ENCODE peak calls at places on chromosomes 7 and 10, in ten cellular contexts. One of them, this sample, is unnamed.
A peak's percentile ranks its signal among the peaks of the same experiment; 100 is the strongest.

GRCh38 chr7:70696139-70696782 is 435.7 kb upstream of the GALNT17 start:
- DNase-seq in lower lobe of right lung: no peak
- DNase-seq in adrenal gland: no peak
- DNase-seq in suprapubic skin: no peak
- DNase-seq in sigmoid colon: no peak
- DNase-seq in endodermal cell: no peak
- DNase-seq in ovary: no peak
- DNase-seq in PC-9: no peak
- DNase-seq in fibroblast of lung: peak; percentile 65
- DNase-seq in MM.1S: peak; percentile 42
- DNase-seq in this sample: no peak

GRCh38 chr10:95513941-95514392 is 47.2 kb downstream of the SORBS1 start:
- DNase-seq in lower lobe of right lung: no peak
- DNase-seq in adrenal gland: peak; percentile 58
- DNase-seq in suprapubic skin: no peak
- DNase-seq in sigmoid colon: peak; percentile 86
- DNase-seq in endodermal cell: no peak
- DNase-seq in ovary: no peak
- DNase-seq in PC-9: no peak
- DNase-seq in fibroblast of lung: peak; percentile 83
- DNase-seq in MM.1S: no peak
- DNase-seq in this sample: no peak

GRCh38 chr10:110081914-110082313 is 74.1 kb downstream of the ADD3 start:
- DNase-seq in lower lobe of right lung: no peak
- DNase-seq in adrenal gland: peak; percentile 31
- DNase-seq in suprapubic skin: no peak
- DNase-seq in sigmoid colon: no peak
- DNase-seq in endodermal cell: peak; percentile 70
- DNase-seq in ovary: no peak
- DNase-seq in PC-9: peak; percentile 47
- DNase-seq in fibroblast of lung: peak; percentile 75
- DNase-seq in MM.1S: no peak
- DNase-seq in this sample: no peak

GRCh38 chr7:150355666-150356059 is 13.0 kb upstream of the REPIN1 start:
- DNase-seq in lower lobe of right lung: no peak
- DNase-seq in adrenal gland: no peak
- DNase-seq in suprapubic skin: no peak
- DNase-seq in sigmoid colon: peak; percentile 11
- DNase-seq in endodermal cell: no peak
- DNase-seq in ovary: no peak
- DNase-seq in PC-9: no peak
- DNase-seq in fibroblast of lung: no peak
- DNase-seq in MM.1S: no peak
- DNase-seq in this sample: no peak

GRCh38 chr7:21507627-21508343 is 35.1 kb upstream of the DNAH11 start:
- DNase-seq in lower lobe of right lung: no peak
- DNase-seq in adrenal gland: peak; percentile 57
- DNase-seq in suprapubic skin: no peak
- DNase-seq in sigmoid colon: peak; percentile 57
- DNase-seq in endodermal cell: peak; percentile 85
- DNase-seq in ovary: no peak
- DNase-seq in PC-9: no peak
- DNase-seq in fibroblast of lung: peak; percentile 15
- DNase-seq in MM.1S: peak; percentile 29
- DNase-seq in this sample: no peak

GRCh38 chr10:91838199-91838598 is 40.0 kb downstream of the TNKS2 start:
- DNase-seq in lower lobe of right lung: no peak
- DNase-seq in adrenal gland: no peak
- DNase-seq in suprapubic skin: no peak
- DNase-seq in sigmoid colon: no peak
- DNase-seq in endodermal cell: no peak
- DNase-seq in ovary: no peak
- DNase-seq in PC-9: no peak
- DNase-seq in fibroblast of lung: no peak
- DNase-seq in MM.1S: no peak
- DNase-seq in this sample: no peak

GRCh38 chr10:30781571-30782542 is 152.3 kb upstream of the LYZL2 start:
- DNase-seq in lower lobe of right lung: no peak
- DNase-seq in adrenal gland: no peak
- DNase-seq in suprapubic skin: no peak
- DNase-seq in sigmoid colon: no peak
- DNase-seq in endodermal cell: peak; percentile 50
- DNase-seq in ovary: no peak
- DNase-seq in PC-9: no peak
- DNase-seq in fibroblast of lung: no peak
- DNase-seq in MM.1S: no peak
- DNase-seq in this sample: no peak

GRCh38 chr10:131568866-131569265 is 257.3 kb upstream of the TCERG1L start:
- DNase-seq in lower lobe of right lung: no peak
- DNase-seq in adrenal gland: no peak
- DNase-seq in suprapubic skin: peak; percentile 63
- DNase-seq in sigmoid colon: no peak
- DNase-seq in endodermal cell: no peak
- DNase-seq in ovary: no peak
- DNase-seq in PC-9: no peak
- DNase-seq in fibroblast of lung: no peak
- DNase-seq in MM.1S: no peak
- DNase-seq in this sample: no peak

GRCh38 chr10:47340613-47341170 is 7.5 kb upstream of the RBP3 start:
- DNase-seq in lower lobe of right lung: no peak
- DNase-seq in adrenal gland: peak; percentile 75
- DNase-seq in suprapubic skin: peak; percentile 78
- DNase-seq in sigmoid colon: no peak
- DNase-seq in endodermal cell: peak; percentile 93
- DNase-seq in ovary: no peak
- DNase-seq in PC-9: peak; percentile 50
- DNase-seq in fibroblast of lung: peak; percentile 19
- DNase-seq in MM.1S: peak; percentile 46
- DNase-seq in this sample: peak; percentile 72

GRCh38 chr10:88116491-88116890 is 253.1 kb downstream of the PTEN start:
- DNase-seq in lower lobe of right lung: no peak
- DNase-seq in adrenal gland: no peak
- DNase-seq in suprapubic skin: no peak
- DNase-seq in sigmoid colon: no peak
- DNase-seq in endodermal cell: no peak
- DNase-seq in ovary: no peak
- DNase-seq in PC-9: peak; percentile 37
- DNase-seq in fibroblast of lung: peak; percentile 79
- DNase-seq in MM.1S: no peak
- DNase-seq in this sample: no peak

GRCh38 chr10:89391882-89392756 is at the start of gene IFIT1:
- DNase-seq in lower lobe of right lung: no peak
- DNase-seq in adrenal gland: peak; percentile 54
- DNase-seq in suprapubic skin: no peak
- DNase-seq in sigmoid colon: peak; percentile 81
- DNase-seq in endodermal cell: peak; percentile 66
- DNase-seq in ovary: peak; percentile 36
- DNase-seq in PC-9: peak; percentile 60
- DNase-seq in fibroblast of lung: peak; percentile 96
- DNase-seq in MM.1S: peak; percentile 96
- DNase-seq in this sample: no peak

GRCh38 chr7:149719050-149719899 is 54.1 kb downstream of the ZNF467 start:
- DNase-seq in lower lobe of right lung: no peak
- DNase-seq in adrenal gland: peak; percentile 8
- DNase-seq in suprapubic skin: no peak
- DNase-seq in sigmoid colon: peak; percentile 57
- DNase-seq in endodermal cell: no peak
- DNase-seq in ovary: no peak
- DNase-seq in PC-9: no peak
- DNase-seq in fibroblast of lung: peak; percentile 89
- DNase-seq in MM.1S: no peak
- DNase-seq in this sample: peak; percentile 53

GRCh38 chr10:20466731-20467130 is 430.4 kb downstream of the NEBL start:
- DNase-seq in lower lobe of right lung: no peak
- DNase-seq in adrenal gland: peak; percentile 34
- DNase-seq in suprapubic skin: no peak
- DNase-seq in sigmoid colon: no peak
- DNase-seq in endodermal cell: no peak
- DNase-seq in ovary: no peak
- DNase-seq in PC-9: no peak
- DNase-seq in fibroblast of lung: peak; percentile 68
- DNase-seq in MM.1S: no peak
- DNase-seq in this sample: no peak

GRCh38 chr7:33837356-33837851 is 67.9 kb upstream of the BMPER start:
- DNase-seq in lower lobe of right lung: no peak
- DNase-seq in adrenal gland: no peak
- DNase-seq in suprapubic skin: no peak
- DNase-seq in sigmoid colon: peak; percentile 81
- DNase-seq in endodermal cell: peak; percentile 34
- DNase-seq in ovary: no peak
- DNase-seq in PC-9: no peak
- DNase-seq in fibroblast of lung: no peak
- DNase-seq in MM.1S: no peak
- DNase-seq in this sample: no peak

GRCh38 chr7:92644406-92645113 is 54.4 kb upstream of the FAM133B start:
- DNase-seq in lower lobe of right lung: no peak
- DNase-seq in adrenal gland: peak; percentile 34
- DNase-seq in suprapubic skin: no peak
- DNase-seq in sigmoid colon: no peak
- DNase-seq in endodermal cell: no peak
- DNase-seq in ovary: no peak
- DNase-seq in PC-9: no peak
- DNase-seq in fibroblast of lung: peak; percentile 33
- DNase-seq in MM.1S: no peak
- DNase-seq in this sample: no peak

GRCh38 chr10:131491195-131491594 is 179.7 kb upstream of the TCERG1L start:
- DNase-seq in lower lobe of right lung: no peak
- DNase-seq in adrenal gland: no peak
- DNase-seq in suprapubic skin: no peak
- DNase-seq in sigmoid colon: no peak
- DNase-seq in endodermal cell: no peak
- DNase-seq in ovary: no peak
- DNase-seq in PC-9: no peak
- DNase-seq in fibroblast of lung: no peak
- DNase-seq in MM.1S: no peak
- DNase-seq in this sample: no peak

GRCh38 chr7:178444-178843 is 13.9 kb upstream of the FAM20C start:
- DNase-seq in lower lobe of right lung: no peak
- DNase-seq in adrenal gland: no peak
- DNase-seq in suprapubic skin: no peak
- DNase-seq in sigmoid colon: no peak
- DNase-seq in endodermal cell: no peak
- DNase-seq in ovary: no peak
- DNase-seq in PC-9: no peak
- DNase-seq in fibroblast of lung: no peak
- DNase-seq in MM.1S: no peak
- DNase-seq in this sample: no peak

GRCh38 chr10:114548662-114549061 is 109.4 kb downstream of the ABLIM1 start:
- DNase-seq in lower lobe of right lung: no peak
- DNase-seq in adrenal gland: no peak
- DNase-seq in suprapubic skin: no peak
- DNase-seq in sigmoid colon: no peak
- DNase-seq in endodermal cell: peak; percentile 82
- DNase-seq in ovary: peak; percentile 58
- DNase-seq in PC-9: no peak
- DNase-seq in fibroblast of lung: peak; percentile 29
- DNase-seq in MM.1S: no peak
- DNase-seq in this sample: no peak
- TF ChIP-seq CTCF in lower lobe of right lung: peak; percentile 49
- TF ChIP-seq CTCF in adrenal gland: peak; percentile 7
- TF ChIP-seq CTCF in suprapubic skin: peak; percentile 15
- TF ChIP-seq CTCF in sigmoid colon: peak; percentile 42
- TF ChIP-seq CTCF in endodermal cell: peak; percentile 83
- TF ChIP-seq CTCF in ovary: peak; percentile 78
- TF ChIP-seq CTCF in PC-9: no peak
- TF ChIP-seq CTCF in fibroblast of lung: peak; percentile 69
- TF ChIP-seq CTCF in MM.1S: peak; percentile 31
- TF ChIP-seq CTCF in this sample: peak; percentile 44

DNA sequence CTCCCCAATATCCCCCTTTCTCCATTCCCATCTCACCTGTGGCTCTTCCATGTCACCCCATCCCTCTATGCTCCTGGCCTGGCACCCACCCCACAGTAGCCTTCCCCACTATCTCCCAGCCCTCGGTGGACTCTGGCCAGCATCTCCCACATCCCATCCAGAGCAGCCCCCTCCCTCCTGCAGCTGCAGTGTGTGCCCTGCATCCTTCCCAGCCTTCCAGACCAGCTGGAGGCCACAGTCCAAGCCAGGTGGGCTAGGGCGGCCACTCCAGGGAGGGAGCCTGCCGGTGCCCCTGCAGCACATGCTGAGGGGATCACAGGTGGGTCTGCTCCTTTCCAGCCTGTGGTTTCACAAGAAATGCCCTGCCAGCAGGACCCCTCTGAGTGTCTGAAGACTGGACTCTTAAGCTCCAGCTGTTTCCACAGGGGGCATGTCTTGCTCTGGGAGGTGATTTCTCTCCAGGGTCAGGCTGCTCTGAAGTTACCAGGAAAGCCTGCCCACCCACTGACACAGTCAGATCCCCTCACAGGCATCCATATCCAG is 90.9 kb upstream of the PPIF start:
- DNase-seq in lower lobe of right lung: no peak
- DNase-seq in adrenal gland: no peak
- DNase-seq in suprapubic skin: no peak
- DNase-seq in sigmoid colon: no peak
- DNase-seq in endodermal cell: no peak
- DNase-seq in ovary: no peak
- DNase-seq in PC-9: no peak
- DNase-seq in fibroblast of lung: no peak
- DNase-seq in MM.1S: no peak
- DNase-seq in this sample: no peak
- H3K4me1 ChIP-seq in lower lobe of right lung: peaks cover 77% of the 10 kb centered on the region
- H3K4me1 ChIP-seq in adrenal gland: peaks cover 18% of the 10 kb centered on the region
- H3K4me1 ChIP-seq in suprapubic skin: peaks cover 55% of the 10 kb centered on the region
- H3K4me1 ChIP-seq in sigmoid colon: peaks cover 52% of the 10 kb centered on the region
- H3K4me1 ChIP-seq in endodermal cell: peaks cover 14% of the 10 kb centered on the region
- H3K4me1 ChIP-seq in ovary: peaks cover 12% of the 10 kb centered on the region
- H3K4me1 ChIP-seq in PC-9: no peaks in the 10 kb centered on the region
- H3K4me1 ChIP-seq in fibroblast of lung: peaks cover 12% of the 10 kb centered on the region
- H3K4me1 ChIP-seq in MM.1S: peaks cover 93% of the 10 kb centered on the region
- H3K4me1 ChIP-seq in this sample: peaks cover 28% of the 10 kb centered on the region

DNA sequence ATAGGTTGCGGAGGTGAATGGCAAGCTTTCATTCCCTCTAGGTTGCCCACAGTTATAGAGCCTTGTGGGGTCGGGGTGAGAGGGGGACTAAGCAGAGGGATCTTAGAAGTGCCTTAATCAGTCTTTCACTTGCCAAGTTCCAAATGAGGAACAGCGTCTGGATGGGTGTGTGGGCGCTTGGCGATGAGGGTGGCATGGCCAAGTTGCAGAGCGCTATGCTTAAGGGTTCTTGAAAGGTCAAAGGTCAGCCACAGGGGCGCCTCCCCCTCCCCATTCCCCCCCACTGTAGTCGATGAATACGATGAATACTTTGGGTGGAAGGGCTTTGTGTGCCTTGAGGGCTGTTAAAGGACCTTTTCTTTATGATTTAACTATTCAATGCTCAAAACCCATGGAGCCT is 185.0 kb downstream of the TCF7L2 start:
- DNase-seq in lower lobe of right lung: no peak
- DNase-seq in adrenal gland: no peak
- DNase-seq in suprapubic skin: no peak
- DNase-seq in sigmoid colon: no peak
- DNase-seq in endodermal cell: no peak
- DNase-seq in ovary: no peak
- DNase-seq in PC-9: no peak
- DNase-seq in fibroblast of lung: no peak
- DNase-seq in MM.1S: no peak
- DNase-seq in this sample: no peak
- H3K4me3 ChIP-seq in lower lobe of right lung: no peak overlapping the region
- H3K4me3 ChIP-seq in adrenal gland: no peak overlapping the region
- H3K4me3 ChIP-seq in suprapubic skin: no peak overlapping the region
- H3K4me3 ChIP-seq in sigmoid colon: no peak overlapping the region
- H3K4me3 ChIP-seq in endodermal cell: no peak overlapping the region
- H3K4me3 ChIP-seq in ovary: no peak overlapping the region
- H3K4me3 ChIP-seq in PC-9: no peak overlapping the region
- H3K4me3 ChIP-seq in fibroblast of lung: no peak overlapping the region
- H3K4me3 ChIP-seq in MM.1S: no peak overlapping the region
- H3K4me3 ChIP-seq in this sample: no peak overlapping the region

GRCh38 chr10:11147723-11148122 is 130.1 kb downstream of the CELF2 start:
- DNase-seq in lower lobe of right lung: peak; percentile 56
- DNase-seq in adrenal gland: no peak
- DNase-seq in suprapubic skin: no peak
- DNase-seq in sigmoid colon: no peak
- DNase-seq in endodermal cell: peak; percentile 57
- DNase-seq in ovary: no peak
- DNase-seq in PC-9: no peak
- DNase-seq in fibroblast of lung: no peak
- DNase-seq in MM.1S: peak; percentile 28
- DNase-seq in this sample: no peak
- TF ChIP-seq CTCF in lower lobe of right lung: peak; percentile 11
- TF ChIP-seq CTCF in adrenal gland: no peak
- TF ChIP-seq CTCF in suprapubic skin: no peak
- TF ChIP-seq CTCF in sigmoid colon: no peak
- TF ChIP-seq CTCF in endodermal cell: no peak
- TF ChIP-seq CTCF in ovary: no peak
- TF ChIP-seq CTCF in PC-9: no peak
- TF ChIP-seq CTCF in fibroblast of lung: no peak
- TF ChIP-seq CTCF in MM.1S: peak; percentile 29
- TF ChIP-seq CTCF in this sample: no peak